ENCODE peak calls at places on chromosomes 5 and 9, in nine cellular contexts. One of them, this sample, is unnamed.
A peak's percentile ranks its signal among the peaks of the same experiment; 100 is the strongest.

GRCh38 chr9:126980231-126980630 is 65.6 kb downstream of the RALGPS1 start:
- DNase-seq in breast epithelium: no peak
- DNase-seq in stomach: no peak
- DNase-seq in HL-60: no peak
- DNase-seq in upper lobe of left lung: no peak
- DNase-seq in endothelial cell of umbilical vein: no peak
- DNase-seq in GM23338: no peak
- DNase-seq in transverse colon: no peak
- DNase-seq in sigmoid colon: no peak
- DNase-seq in this sample: no peak

GRCh38 chr5:69414885-69415583 is at the start of gene MARVELD2:
- DNase-seq in breast epithelium: peak; percentile 90
- DNase-seq in stomach: peak; percentile 96
- DNase-seq in HL-60: no peak
- DNase-seq in upper lobe of left lung: peak; percentile 96
- DNase-seq in endothelial cell of umbilical vein: peak; percentile 63
- DNase-seq in GM23338: peak; percentile 97
- DNase-seq in transverse colon: peak; percentile 94
- DNase-seq in sigmoid colon: no peak
- DNase-seq in this sample: peak; percentile 85

GRCh38 chr5:154005648-154006047 is 33.1 kb downstream of the FAM114A2 start:
- DNase-seq in breast epithelium: no peak
- DNase-seq in stomach: no peak
- DNase-seq in HL-60: no peak
- DNase-seq in upper lobe of left lung: no peak
- DNase-seq in endothelial cell of umbilical vein: no peak
- DNase-seq in GM23338: no peak
- DNase-seq in transverse colon: no peak
- DNase-seq in sigmoid colon: no peak
- DNase-seq in this sample: no peak

GRCh38 chr5:125046838-125047237 is 300.4 kb upstream of the ZNF608 start:
- DNase-seq in breast epithelium: no peak
- DNase-seq in stomach: no peak
- DNase-seq in HL-60: no peak
- DNase-seq in upper lobe of left lung: no peak
- DNase-seq in endothelial cell of umbilical vein: no peak
- DNase-seq in GM23338: no peak
- DNase-seq in transverse colon: no peak
- DNase-seq in sigmoid colon: no peak
- DNase-seq in this sample: no peak

GRCh38 chr5:5381259-5382006 is 41.0 kb upstream of the ICE1 start:
- DNase-seq in breast epithelium: no peak
- DNase-seq in stomach: no peak
- DNase-seq in HL-60: no peak
- DNase-seq in upper lobe of left lung: no peak
- DNase-seq in endothelial cell of umbilical vein: no peak
- DNase-seq in GM23338: no peak
- DNase-seq in transverse colon: no peak
- DNase-seq in sigmoid colon: no peak
- DNase-seq in this sample: no peak

GRCh38 chr5:89276566-89277305 is 393.8 kb upstream of the MEF2C start:
- DNase-seq in breast epithelium: no peak
- DNase-seq in stomach: no peak
- DNase-seq in HL-60: no peak
- DNase-seq in upper lobe of left lung: no peak
- DNase-seq in endothelial cell of umbilical vein: no peak
- DNase-seq in GM23338: no peak
- DNase-seq in transverse colon: no peak
- DNase-seq in sigmoid colon: no peak
- DNase-seq in this sample: no peak

GRCh38 chr5:80141681-80142080 is 106.5 kb downstream of the THBS4 start:
- DNase-seq in breast epithelium: no peak
- DNase-seq in stomach: no peak
- DNase-seq in HL-60: no peak
- DNase-seq in upper lobe of left lung: no peak
- DNase-seq in endothelial cell of umbilical vein: no peak
- DNase-seq in GM23338: peak; percentile 73
- DNase-seq in transverse colon: no peak
- DNase-seq in sigmoid colon: no peak
- DNase-seq in this sample: no peak

GRCh38 chr9:15509931-15510788 is 610 bp downstream of the PSIP1 start:
- DNase-seq in breast epithelium: no peak
- DNase-seq in stomach: peak; percentile 33
- DNase-seq in HL-60: peak; percentile 2
- DNase-seq in upper lobe of left lung: peak; percentile 87
- DNase-seq in endothelial cell of umbilical vein: peak; percentile 36
- DNase-seq in GM23338: peak; percentile 76
- DNase-seq in transverse colon: peak; percentile 47
- DNase-seq in sigmoid colon: peak; percentile 67
- DNase-seq in this sample: no peak

GRCh38 chr5:160486573-160486972 is 64.9 kb downstream of the PTTG1 start:
- DNase-seq in breast epithelium: no peak
- DNase-seq in stomach: no peak
- DNase-seq in HL-60: no peak
- DNase-seq in upper lobe of left lung: no peak
- DNase-seq in endothelial cell of umbilical vein: no peak
- DNase-seq in GM23338: no peak
- DNase-seq in transverse colon: no peak
- DNase-seq in sigmoid colon: no peak
- DNase-seq in this sample: no peak

GRCh38 chr5:107270561-107270960 is 400.2 kb downstream of the EFNA5 start:
- DNase-seq in breast epithelium: no peak
- DNase-seq in stomach: no peak
- DNase-seq in HL-60: no peak
- DNase-seq in upper lobe of left lung: no peak
- DNase-seq in endothelial cell of umbilical vein: no peak
- DNase-seq in GM23338: no peak
- DNase-seq in transverse colon: no peak
- DNase-seq in sigmoid colon: no peak
- DNase-seq in this sample: no peak

GRCh38 chr5:179246227-179246626 is 99.0 kb downstream of the ADAMTS2 start:
- DNase-seq in breast epithelium: no peak
- DNase-seq in stomach: no peak
- DNase-seq in HL-60: no peak
- DNase-seq in upper lobe of left lung: no peak
- DNase-seq in endothelial cell of umbilical vein: no peak
- DNase-seq in GM23338: peak; percentile 37
- DNase-seq in transverse colon: no peak
- DNase-seq in sigmoid colon: no peak
- DNase-seq in this sample: no peak

GRCh38 chr9:32550046-32550608 is 2.0 kb upstream of the SMIM27 start:
- DNase-seq in breast epithelium: no peak
- DNase-seq in stomach: no peak
- DNase-seq in HL-60: no peak
- DNase-seq in upper lobe of left lung: no peak
- DNase-seq in endothelial cell of umbilical vein: peak; percentile 56
- DNase-seq in GM23338: peak; percentile 35
- DNase-seq in transverse colon: no peak
- DNase-seq in sigmoid colon: no peak
- DNase-seq in this sample: no peak

DNA sequence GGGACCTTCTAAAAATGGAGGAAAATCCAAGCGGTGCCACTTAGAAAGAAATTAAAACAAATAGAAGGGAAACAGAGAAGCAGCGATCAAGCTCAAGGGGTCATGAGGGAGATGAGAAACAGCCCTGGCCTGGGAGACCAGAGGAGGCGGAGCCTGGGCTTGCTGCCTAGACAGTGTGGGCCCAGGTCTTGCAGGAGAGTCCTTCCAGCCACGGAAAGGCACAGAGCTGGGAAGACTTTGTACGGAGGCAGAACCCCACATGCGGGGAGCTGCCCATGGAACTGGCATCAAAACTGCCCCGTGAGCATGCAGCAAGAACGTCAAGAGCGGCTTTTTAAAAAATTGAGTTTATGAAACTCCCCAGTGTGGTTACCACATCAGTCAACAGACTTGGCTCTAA is 119.4 kb downstream of the IRX1 start:
- DNase-seq in breast epithelium: no peak
- DNase-seq in stomach: no peak
- DNase-seq in HL-60: no peak
- DNase-seq in upper lobe of left lung: no peak
- DNase-seq in endothelial cell of umbilical vein: no peak
- DNase-seq in GM23338: peak; percentile 11
- DNase-seq in transverse colon: no peak
- DNase-seq in sigmoid colon: no peak
- DNase-seq in this sample: no peak
- TF ChIP-seq CTCF in breast epithelium: no peak
- TF ChIP-seq CTCF in stomach: no peak
- TF ChIP-seq CTCF in HL-60: no peak
- TF ChIP-seq CTCF in upper lobe of left lung: no peak
- TF ChIP-seq CTCF in endothelial cell of umbilical vein: no peak
- TF ChIP-seq CTCF in GM23338: no peak
- TF ChIP-seq CTCF in transverse colon: no peak
- TF ChIP-seq CTCF in sigmoid colon: no peak
- TF ChIP-seq CTCF in this sample: no peak

GRCh38 chr9:128118472-128118857 is 9.1 kb downstream of the PTGES2 start:
- DNase-seq in breast epithelium: no peak
- DNase-seq in stomach: no peak
- DNase-seq in HL-60: no peak
- DNase-seq in upper lobe of left lung: no peak
- DNase-seq in endothelial cell of umbilical vein: no peak
- DNase-seq in GM23338: no peak
- DNase-seq in transverse colon: peak; percentile 4
- DNase-seq in sigmoid colon: peak; percentile 30
- DNase-seq in this sample: peak; percentile 27
- TF ChIP-seq POLR2AphosphoS5 in breast epithelium: no peak
- TF ChIP-seq POLR2AphosphoS5 in stomach: no peak
- TF ChIP-seq POLR2AphosphoS5 in HL-60: no peak
- TF ChIP-seq POLR2AphosphoS5 in upper lobe of left lung: no peak
- TF ChIP-seq POLR2AphosphoS5 in endothelial cell of umbilical vein: no peak
- TF ChIP-seq POLR2AphosphoS5 in GM23338: no peak
- TF ChIP-seq POLR2AphosphoS5 in transverse colon: no peak
- TF ChIP-seq POLR2AphosphoS5 in sigmoid colon: no peak
- TF ChIP-seq POLR2AphosphoS5 in this sample: no peak

DNA sequence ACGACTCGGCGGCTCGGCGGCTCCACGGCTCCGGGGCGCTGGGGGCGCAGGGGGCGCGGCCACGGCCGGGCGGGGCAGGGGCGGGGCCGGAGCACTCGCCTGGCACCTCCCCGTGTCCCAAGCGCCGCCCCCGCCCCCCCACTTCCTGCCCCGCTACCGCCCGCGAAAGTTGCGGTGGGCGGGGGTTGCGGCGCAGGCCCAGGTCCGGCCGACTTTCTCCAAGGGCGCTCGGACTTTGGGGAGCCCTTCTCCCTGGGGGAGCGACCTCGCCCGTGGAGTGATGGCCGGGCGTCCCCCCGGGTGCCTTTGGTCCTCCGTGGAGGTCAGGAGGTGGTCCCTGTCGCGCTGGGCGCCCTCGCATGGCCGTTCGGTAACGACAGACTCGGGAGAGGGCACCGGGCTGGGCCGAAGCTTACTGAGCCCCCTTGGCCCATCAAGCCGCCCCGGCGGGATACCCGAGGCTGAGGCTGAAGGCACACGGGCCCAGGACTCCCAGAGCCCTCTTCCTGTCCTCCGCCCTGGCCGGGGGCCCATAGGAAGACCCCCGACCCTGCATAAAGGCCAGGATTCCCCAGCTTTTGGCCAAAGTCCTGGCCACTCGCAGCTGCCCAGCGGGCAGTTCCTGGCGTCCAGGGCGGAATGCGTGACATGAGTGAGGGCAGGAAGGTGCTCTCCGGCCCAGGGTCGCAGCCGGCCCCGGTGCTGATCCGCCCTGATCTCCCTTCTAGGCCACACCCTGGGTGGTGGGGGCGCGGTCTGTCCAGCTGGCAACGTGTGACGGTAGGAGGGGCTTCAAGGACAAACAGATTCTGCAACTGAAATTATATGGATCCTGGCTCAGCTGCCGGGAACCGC is 883 bp upstream of the VAV2 start:
- DNase-seq in breast epithelium: peak; percentile 80
- DNase-seq in stomach: peak; percentile 79
- DNase-seq in HL-60: no peak
- DNase-seq in upper lobe of left lung: peak; percentile 96
- DNase-seq in endothelial cell of umbilical vein: peak; percentile 70
- DNase-seq in GM23338: peak; percentile 80
- DNase-seq in transverse colon: peak; percentile 92
- DNase-seq in sigmoid colon: peak; percentile 96
- DNase-seq in this sample: peak; percentile 93
- TF ChIP-seq CTCF in breast epithelium: no peak
- TF ChIP-seq CTCF in stomach: no peak
- TF ChIP-seq CTCF in HL-60: no peak
- TF ChIP-seq CTCF in upper lobe of left lung: peak; percentile 44
- TF ChIP-seq CTCF in endothelial cell of umbilical vein: peak; percentile 25
- TF ChIP-seq CTCF in GM23338: peak; percentile 51
- TF ChIP-seq CTCF in transverse colon: peak; percentile 16
- TF ChIP-seq CTCF in sigmoid colon: peak; percentile 14
- TF ChIP-seq CTCF in this sample: peak; percentile 28

GRCh38 chr5:96096724-96097123 is 135.1 kb upstream of the ELL2 start:
- DNase-seq in breast epithelium: no peak
- DNase-seq in stomach: no peak
- DNase-seq in HL-60: no peak
- DNase-seq in upper lobe of left lung: no peak
- DNase-seq in endothelial cell of umbilical vein: no peak
- DNase-seq in GM23338: no peak
- DNase-seq in transverse colon: no peak
- DNase-seq in sigmoid colon: no peak
- DNase-seq in this sample: no peak

GRCh38 chr5:96093340-96093739 is 131.7 kb upstream of the ELL2 start:
- DNase-seq in breast epithelium: no peak
- DNase-seq in stomach: peak; percentile 81
- DNase-seq in HL-60: no peak
- DNase-seq in upper lobe of left lung: no peak
- DNase-seq in endothelial cell of umbilical vein: no peak
- DNase-seq in GM23338: no peak
- DNase-seq in transverse colon: no peak
- DNase-seq in sigmoid colon: no peak
- DNase-seq in this sample: no peak

GRCh38 chr5:96094904-96095303 is 133.3 kb upstream of the ELL2 start:
- DNase-seq in breast epithelium: no peak
- DNase-seq in stomach: no peak
- DNase-seq in HL-60: no peak
- DNase-seq in upper lobe of left lung: no peak
- DNase-seq in endothelial cell of umbilical vein: no peak
- DNase-seq in GM23338: no peak
- DNase-seq in transverse colon: no peak
- DNase-seq in sigmoid colon: no peak
- DNase-seq in this sample: no peak

GRCh38 chr5:96091874-96092273 is 130.2 kb upstream of the ELL2 start:
- DNase-seq in breast epithelium: no peak
- DNase-seq in stomach: no peak
- DNase-seq in HL-60: no peak
- DNase-seq in upper lobe of left lung: no peak
- DNase-seq in endothelial cell of umbilical vein: no peak
- DNase-seq in GM23338: no peak
- DNase-seq in transverse colon: no peak
- DNase-seq in sigmoid colon: no peak
- DNase-seq in this sample: no peak

DNA sequence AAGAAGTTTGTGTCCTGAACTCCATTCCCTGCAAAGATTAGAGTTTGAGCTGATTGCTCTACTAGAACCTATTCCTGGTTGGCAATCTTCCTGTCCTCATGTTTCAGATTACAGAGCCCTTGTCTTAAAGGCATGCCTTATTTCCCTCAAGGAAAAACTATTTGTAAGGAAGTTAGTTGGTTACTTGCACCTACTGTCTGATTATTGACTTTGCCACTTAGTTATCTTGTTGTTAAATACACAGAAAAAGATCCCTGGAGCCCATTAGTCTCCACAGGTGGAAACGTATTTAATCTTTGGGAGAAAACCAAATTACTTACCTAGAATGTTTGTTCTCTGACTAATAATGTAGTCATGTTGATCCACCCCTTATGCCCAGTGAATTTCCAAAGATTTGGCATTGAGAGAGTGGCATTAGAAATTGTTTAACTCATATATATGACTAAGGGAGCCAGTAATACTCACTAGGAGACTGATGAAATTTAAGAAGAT is 132.3 kb upstream of the ELL2 start:
- DNase-seq in breast epithelium: no peak
- DNase-seq in stomach: no peak
- DNase-seq in HL-60: no peak
- DNase-seq in upper lobe of left lung: no peak
- DNase-seq in endothelial cell of umbilical vein: no peak
- DNase-seq in GM23338: no peak
- DNase-seq in transverse colon: no peak
- DNase-seq in sigmoid colon: no peak
- DNase-seq in this sample: no peak
- TF ChIP-seq POLR2AphosphoS5 in breast epithelium: no peak
- TF ChIP-seq POLR2AphosphoS5 in stomach: no peak
- TF ChIP-seq POLR2AphosphoS5 in HL-60: no peak
- TF ChIP-seq POLR2AphosphoS5 in upper lobe of left lung: no peak
- TF ChIP-seq POLR2AphosphoS5 in endothelial cell of umbilical vein: no peak
- TF ChIP-seq POLR2AphosphoS5 in GM23338: no peak
- TF ChIP-seq POLR2AphosphoS5 in transverse colon: no peak
- TF ChIP-seq POLR2AphosphoS5 in sigmoid colon: no peak
- TF ChIP-seq POLR2AphosphoS5 in this sample: no peak